ENCODE peak calls at places on chromosomes 2 and 18, in nine cellular contexts. E is sigmoid colon, U is A549, V is right lobe of liver, K is gastrocnemius medialis, H is HCT116, Q is thyroid gland, J is tibial nerve, D is endothelial cell of umbilical vein. N is an unnamed sample.

GRCh38 chr2:225041871-225042799 is at the start of gene DOCK10:
- DNase-seq in E (no peak), U (peak; percentile 21), V (peak; percentile 55), K (no peak), H (no peak), Q (peak; percentile 49), J (no peak), D (peak; percentile 17), N (no peak)

GRCh38 chr2:192315543-192315942 is 120.8 kb upstream of the TMEFF2 start:
- DNase-seq in E (peak; percentile 37), U (no peak), V (no peak), K (no peak), H (no peak), Q (no peak), J (no peak), D (no peak), N (no peak)

GRCh38 chr2:238771193-238771592 is 76.7 kb upstream of the TWIST2 start:
- DNase-seq in E (no peak), U (no peak), V (no peak), K (no peak), H (no peak), Q (no peak), J (no peak), D (no peak), N (no peak)

GRCh38 chr18:57107141-57107832 is 39.6 kb upstream of the BOD1L2 start:
- DNase-seq in E (no peak), U (no peak), V (no peak), K (no peak), H (no peak), Q (peak; percentile 4), J (no peak), D (peak; percentile 48), N (no peak)

GRCh38 chr18:7452331-7452730 is 114.8 kb upstream of the PTPRM start:
- DNase-seq in E (no peak), U (peak; percentile 50), V (no peak), K (no peak), H (peak; percentile 1), Q (peak; percentile 49), J (no peak), D (peak; percentile 32), N (no peak)

GRCh38 chr18:48003426-48004349 is 73.2 kb upstream of the SMAD2 start:
- DNase-seq in E (no peak), U (peak; percentile 60), V (no peak), K (no peak), H (peak; percentile 72), Q (no peak), J (no peak), D (peak; percentile 54), N (no peak)

GRCh38 chr2:121356058-121356640 is 71.1 kb upstream of the TFCP2L1 start:
- DNase-seq in E (peak; percentile 55), U (peak; percentile 62), V (peak; percentile 35), K (no peak), H (peak; percentile 48), Q (peak; percentile 60), J (no peak), D (peak; percentile 74), N (no peak)

GRCh38 chr18:27713037-27713726 is 463.7 kb downstream of the CDH2 start:
- DNase-seq in E (no peak), U (no peak), V (no peak), K (no peak), H (no peak), Q (no peak), J (no peak), D (no peak), N (no peak)

GRCh38 chr2:66466435-66466834 is 31.5 kb downstream of the MEIS1 start:
- DNase-seq in E (no peak), U (no peak), V (peak; percentile 64), K (no peak), H (no peak), Q (no peak), J (no peak), D (no peak), N (no peak)
- H3K4me1 ChIP-seq in E (no peaks in the 10 kb centered on the region), U (no peaks in the 10 kb centered on the region), V (no peaks in the 10 kb centered on the region), K (peaks cover 5% of the 10 kb centered on the region), H (no peaks in the 10 kb centered on the region), Q (no peaks in the 10 kb centered on the region), J (no peaks in the 10 kb centered on the region), D (no peaks in the 10 kb centered on the region), N (peaks cover 92% of the 10 kb centered on the region)

DNA sequence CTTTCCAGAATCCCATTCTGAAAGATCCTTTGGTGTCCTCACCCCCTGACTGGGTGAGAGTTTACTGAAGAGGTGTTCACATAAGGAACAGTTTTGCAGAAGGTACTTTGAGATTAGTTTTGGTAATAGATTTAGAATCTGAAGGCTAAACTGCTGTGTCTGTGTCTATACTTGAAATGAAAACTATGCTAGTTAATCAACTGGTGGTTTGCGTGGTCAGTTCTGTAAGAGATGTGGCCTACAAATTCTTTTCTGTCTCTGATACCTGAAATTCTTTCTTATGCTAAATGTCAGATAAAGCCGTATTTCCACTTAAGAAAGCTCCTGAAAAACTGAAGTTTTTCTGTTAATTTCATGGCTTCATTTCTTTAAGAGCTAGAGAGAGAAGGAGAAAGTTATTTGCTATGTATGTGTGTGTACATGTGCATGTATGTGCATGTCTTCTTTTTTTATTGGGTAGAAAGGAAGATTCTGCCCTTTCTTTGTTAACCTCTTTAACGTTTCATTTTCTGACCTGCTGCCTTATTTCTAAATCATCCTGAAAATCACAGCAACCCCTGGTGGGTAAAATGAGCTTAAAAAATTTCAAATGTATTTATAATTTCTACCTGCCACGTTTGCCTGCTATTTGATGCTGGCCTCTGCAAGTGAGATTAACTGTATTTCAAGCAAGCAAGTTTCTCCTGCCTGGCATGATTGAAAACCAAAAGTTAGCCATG is 552.0 kb upstream of the NRP2 start:
- DNase-seq in E (no peak), U (no peak), V (no peak), K (no peak), H (no peak), Q (no peak), J (no peak), D (no peak), N (no peak)
- TF ChIP-seq CTCF in E (no peak), U (no peak), V (no peak), K (no peak), H (no peak), Q (no peak), J (no peak), D (no peak), N (no peak)

GRCh38 chr18:23684515-23685197 is 4.6 kb upstream of the LAMA3 start:
- DNase-seq in E (no peak), U (peak; percentile 62), V (no peak), K (no peak), H (no peak), Q (no peak), J (no peak), D (no peak), N (no peak)

GRCh38 chr18:23688528-23688927 is 725 bp upstream of the LAMA3 start:
- DNase-seq in E (no peak), U (no peak), V (no peak), K (no peak), H (no peak), Q (no peak), J (no peak), D (no peak), N (no peak)

GRCh38 chr18:23690505-23691068 is 1.3 kb downstream of the LAMA3 start:
- DNase-seq in E (no peak), U (no peak), V (no peak), K (no peak), H (no peak), Q (no peak), J (no peak), D (no peak), N (no peak)

GRCh38 chr18:23689616-23690504 is 607 bp downstream of the LAMA3 start:
- DNase-seq in E (no peak), U (peak; percentile 17), V (peak; percentile 53), K (no peak), H (no peak), Q (no peak), J (no peak), D (peak; percentile 12), N (no peak)

DNA sequence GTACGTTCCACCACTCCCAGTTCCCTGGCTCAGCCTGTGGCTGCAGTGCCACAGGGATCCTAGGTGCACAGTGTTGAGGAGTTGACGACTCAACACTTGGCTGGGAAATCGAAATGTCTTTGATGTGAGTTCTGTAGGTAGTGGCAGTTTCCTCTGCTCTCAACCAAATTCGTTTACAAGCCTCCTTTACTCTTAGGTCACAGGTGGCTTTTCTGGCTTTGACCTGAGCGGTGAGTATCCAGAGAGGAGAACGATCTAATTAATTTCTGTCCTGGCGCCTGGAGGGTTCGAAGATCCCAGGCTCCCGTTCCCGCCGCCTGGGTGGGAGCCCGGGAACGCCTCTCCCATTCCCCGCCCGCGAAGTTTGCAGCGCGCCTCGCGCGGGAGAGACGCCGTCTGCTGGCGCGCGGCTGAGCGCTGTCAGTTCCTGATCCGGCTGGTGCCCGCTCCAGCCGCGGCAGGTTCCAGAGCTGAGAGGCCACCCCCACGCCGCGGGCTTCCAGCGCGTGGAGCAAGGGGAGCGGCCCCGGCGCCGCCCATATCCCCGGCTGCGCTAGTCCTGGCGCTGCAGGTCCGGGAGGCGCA is at the start of gene LAMA3:
- DNase-seq in E (peak; percentile 77), U (peak; percentile 46), V (peak; percentile 64), K (no peak), H (no peak), Q (peak; percentile 59), J (peak; percentile 31), D (peak; percentile 53), N (no peak)
- TF ChIP-seq POLR2A in E (no peak), U (peak; percentile 35), V (peak; percentile 18), K (no peak), H (no peak), Q (no peak), J (no peak), D (no peak), N (peak; percentile 30)

GRCh38 chr2:70125498-70125898 is 38.2 kb downstream of the PCBP1 start:
- DNase-seq in E (no peak), U (no peak), V (no peak), K (no peak), H (no peak), Q (no peak), J (no peak), D (no peak), N (no peak)

GRCh38 chr2:70124983-70125480 is 37.8 kb downstream of the PCBP1 start:
- DNase-seq in E (peak; percentile 86), U (peak; percentile 71), V (peak; percentile 71), K (peak; percentile 64), H (no peak), Q (peak; percentile 57), J (peak; percentile 55), D (peak; percentile 59), N (no peak)

GRCh38 chr2:70123829-70124117 is 36.5 kb downstream of the PCBP1 start:
- DNase-seq in E (no peak), U (no peak), V (no peak), K (no peak), H (no peak), Q (no peak), J (no peak), D (no peak), N (no peak)

GRCh38 chr2:70132244-70133126 is 45.2 kb downstream of the PCBP1 start:
- DNase-seq in E (no peak), U (peak; percentile 53), V (no peak), K (peak; percentile 89), H (no peak), Q (peak; percentile 81), J (no peak), D (peak; percentile 87), N (no peak)

DNA sequence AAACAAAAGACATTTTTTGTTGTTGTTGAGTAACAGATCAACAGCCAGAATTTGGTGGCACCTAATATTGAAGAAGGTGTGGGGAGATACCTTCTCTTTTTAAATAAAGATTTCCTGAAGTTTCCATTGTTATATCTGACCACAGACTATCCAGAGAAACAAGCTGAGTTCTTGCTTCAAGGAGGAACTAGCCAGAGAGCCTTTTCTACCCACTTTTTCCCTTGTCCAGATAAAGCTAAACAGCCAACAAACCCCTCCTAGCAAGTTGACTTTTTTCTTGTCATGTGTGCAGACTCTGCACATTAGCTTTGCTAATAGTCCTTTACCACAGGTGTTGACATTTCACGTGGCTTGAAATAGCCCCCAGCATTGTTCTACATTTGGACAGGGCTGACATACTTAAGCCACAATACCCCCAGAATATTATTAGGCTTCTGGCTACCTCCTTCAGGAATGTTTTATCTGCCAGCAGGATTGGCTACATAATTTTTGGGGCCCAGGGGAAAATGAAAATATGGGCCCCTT is 40.7 kb downstream of the PCBP1 start:
- DNase-seq in E (no peak), U (no peak), V (no peak), K (no peak), H (no peak), Q (no peak), J (no peak), D (no peak), N (no peak)
- H3K4me1 ChIP-seq in E (no peaks in the 10 kb centered on the region), U (peaks cover 47% of the 10 kb centered on the region), V (no peaks in the 10 kb centered on the region), K (peaks cover 52% of the 10 kb centered on the region), H (peaks cover 32% of the 10 kb centered on the region), Q (peaks cover 76% of the 10 kb centered on the region), J (no peaks in the 10 kb centered on the region), D (peaks cover 23% of the 10 kb centered on the region), N (peaks cover 69% of the 10 kb centered on the region)

N was measured in esophagus squamous epithelium.